ENCODE peak calls at places on chromosomes 7 and 10, in nine cellular contexts. W is CD8-positive, alpha-beta memory T cell; B is neuronal stem cell; C is upper lobe of left lung; E is SJSA1; G is RWPE1; J is upper lobe of right lung; N is brain microvascular endothelial cell; R is right cardiac atrium. I is an unnamed sample.

GRCh38 chr7:40525764-40526163 is 391.0 kb downstream of the SUGCT start:
- DNase-seq in C (no peak), J (no peak), R (no peak), G (no peak), B (no peak), W (no peak), N (no peak), E (no peak), I (no peak)

GRCh38 chr7:98125758-98126157 is 19.1 kb downstream of the LMTK2 start:
- DNase-seq in J (no peak), E (no peak), B (no peak), W (no peak), N (no peak), R (no peak), G (no peak), C (no peak), I (no peak)

GRCh38 chr7:44961844-44962482 is 16.9 kb downstream of the MYO1G start:
- DNase-seq in B (no peak), J (peak; percentile 52), R (peak; percentile 69), W (no peak), C (no peak), E (no peak), N (no peak), G (no peak), I (no peak)

GRCh38 chr7:2634265-2635145 is 2.7 kb downstream of the TTYH3 start:
- DNase-seq in E (no peak), W (no peak), R (peak; percentile 64), G (no peak), J (no peak), N (no peak), C (peak; percentile 72), B (no peak), I (no peak)

GRCh38 chr7:585229-585711 is 65.6 kb upstream of the PDGFA start:
- DNase-seq in C (no peak), E (no peak), G (no peak), W (no peak), B (no peak), N (peak; percentile 77), R (peak; percentile 26), J (no peak), I (no peak)

GRCh38 chr7:16926861-16927260 is 45.1 kb upstream of the AGR3 start:
- DNase-seq in N (no peak), W (no peak), R (no peak), B (no peak), J (no peak), E (no peak), G (no peak), C (no peak), I (no peak)

GRCh38 chr10:101014966-101015581 is 15.5 kb downstream of the LZTS2 start:
- DNase-seq in G (peak; percentile 81), N (peak; percentile 94), C (no peak), W (no peak), J (no peak), R (no peak), E (peak; percentile 57), B (no peak), I (no peak)

GRCh38 chr10:116522803-116523381 is 22.8 kb upstream of the PNLIP start:
- DNase-seq in J (no peak), B (no peak), R (no peak), G (no peak), E (no peak), N (no peak), C (no peak), W (no peak), I (no peak)

GRCh38 chr10:89389254-89389653 is 3.2 kb upstream of the IFIT1 start:
- DNase-seq in J (no peak), C (no peak), R (no peak), N (no peak), G (peak; percentile 45), E (no peak), B (no peak), W (no peak), I (no peak)

GRCh38 chr7:23520582-23520981 is 11.2 kb downstream of the TRA2A start:
- DNase-seq in W (no peak), N (no peak), G (no peak), E (no peak), R (no peak), J (no peak), C (no peak), B (no peak), I (no peak)

GRCh38 chr7:21568762-21569161 is 25.9 kb downstream of the DNAH11 start:
- DNase-seq in W (no peak), G (peak; percentile 27), J (no peak), E (no peak), B (no peak), C (no peak), N (no peak), R (no peak), I (no peak)

GRCh38 chr7:116636997-116637396 is 35.0 kb upstream of the MET start:
- DNase-seq in B (no peak), G (no peak), R (no peak), N (no peak), E (no peak), C (no peak), W (no peak), J (no peak), I (no peak)

GRCh38 chr10:17562572-17562971 is 54.6 kb downstream of the HACD1 start:
- DNase-seq in J (no peak), B (no peak), G (no peak), R (no peak), C (no peak), N (peak; percentile 24), W (no peak), E (no peak), I (no peak)

GRCh38 chr10:20771053-20771452 is 126.1 kb downstream of the NEBL start:
- DNase-seq in G (no peak), R (no peak), C (no peak), E (no peak), N (no peak), J (no peak), B (no peak), W (no peak), I (no peak)

GRCh38 chr7:3710531-3710930 is 409.5 kb downstream of the SDK1 start:
- DNase-seq in W (no peak), N (no peak), C (no peak), E (no peak), G (no peak), B (no peak), J (no peak), R (no peak), I (no peak)

GRCh38 chr7:22578048-22578770 is 78.2 kb upstream of the STEAP1B start:
- DNase-seq in R (no peak), E (no peak), N (peak; percentile 59), C (no peak), B (no peak), W (no peak), J (no peak), G (peak; percentile 41), I (no peak)

GRCh38 chr10:129104266-129105045 is 362.6 kb upstream of the MGMT start:
- DNase-seq in N (peak; percentile 25), R (no peak), E (no peak), J (no peak), B (no peak), G (no peak), C (no peak), W (no peak), I (no peak)

GRCh38 chr10:122999347-122999746 is 9.2 kb downstream of the IKZF5 start:
- DNase-seq in J (no peak), W (no peak), R (no peak), C (no peak), N (no peak), B (no peak), E (peak; percentile 2), G (no peak), I (no peak)

GRCh38 chr10:51724038-51724437 is 24.6 kb upstream of the CSTF2T start:
- DNase-seq in W (no peak), N (no peak), R (no peak), E (no peak), B (no peak), J (no peak), C (no peak), G (no peak), I (no peak)

GRCh38 chr10:51716981-51717380 is 17.6 kb upstream of the CSTF2T start:
- DNase-seq in G (no peak), C (no peak), N (no peak), E (no peak), W (no peak), R (no peak), B (no peak), J (no peak), I (no peak)

GRCh38 chr10:51718804-51719291 is 19.5 kb upstream of the CSTF2T start:
- DNase-seq in E (no peak), W (no peak), B (no peak), J (no peak), N (peak; percentile 28), C (no peak), G (peak; percentile 2), R (no peak), I (no peak)
- H3K27ac ChIP-seq in E (no peak overlapping the region), W (no peak overlapping the region), B (no peak overlapping the region), J (no peak overlapping the region), N (no peak overlapping the region), C (no peak overlapping the region), G (no peak overlapping the region), R (no peak overlapping the region), I (no peak overlapping the region)

DNA sequence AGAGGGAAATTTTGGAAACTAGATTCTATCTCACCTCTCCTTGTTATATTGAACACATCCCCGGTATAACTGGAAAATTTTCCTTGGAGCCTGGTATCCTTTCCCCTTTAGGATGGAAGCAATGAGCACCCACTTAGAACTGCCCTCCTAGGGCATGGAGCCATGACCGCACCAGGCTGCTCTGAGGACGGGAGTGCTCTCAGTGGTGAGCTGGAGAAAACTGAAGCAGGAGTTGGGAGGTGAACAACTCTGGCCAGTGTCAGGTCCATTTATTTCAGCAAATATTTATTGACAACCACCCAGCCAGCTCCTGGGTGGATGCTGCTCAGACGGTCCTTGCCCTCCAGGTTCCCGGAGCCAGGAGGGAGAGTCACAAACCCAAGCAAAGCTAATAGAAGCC is 278.1 kb downstream of the WDR11 start:
- DNase-seq in G (no peak), E (no peak), R (no peak), N (no peak), C (no peak), W (no peak), B (no peak), J (no peak), I (no peak)
- H3K27ac ChIP-seq in G (no peak overlapping the region), E (no peak overlapping the region), R (no peak overlapping the region), N (no peak overlapping the region), C (peak overlapping the region; percentile 63), W (no peak overlapping the region), B (no peak overlapping the region), J (no peak overlapping the region), I (peak overlapping the region; percentile 97)

DNA sequence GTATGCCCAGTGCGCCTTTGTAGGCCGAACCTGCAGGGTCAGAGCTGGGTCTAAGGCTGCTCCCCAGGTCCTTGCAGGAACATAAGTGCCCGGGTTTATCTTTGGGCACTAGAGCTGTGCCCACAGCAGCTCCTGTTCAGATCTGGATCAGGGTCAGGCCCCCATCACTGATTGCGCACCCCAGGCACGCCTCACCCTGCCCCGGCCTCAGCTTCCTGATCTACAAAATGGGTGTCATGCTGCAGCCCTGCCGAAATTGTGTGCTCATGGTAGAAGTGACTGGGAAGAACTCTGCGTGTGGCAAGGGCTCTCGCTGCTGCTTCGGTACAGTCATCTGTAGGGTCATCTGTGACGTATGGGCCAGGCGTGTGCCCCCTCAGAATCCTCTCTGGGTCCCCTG is 100.7 kb downstream of the GRK5 start:
- DNase-seq in N (no peak), W (no peak), C (no peak), J (no peak), E (no peak), R (no peak), B (no peak), G (no peak), I (no peak)
- H3K27ac ChIP-seq in N (no peak overlapping the region), W (no peak overlapping the region), C (no peak overlapping the region), J (no peak overlapping the region), E (no peak overlapping the region), R (no peak overlapping the region), B (peak overlapping the region; percentile 57), G (peak overlapping the region; percentile 7), I (no peak overlapping the region)

GRCh38 chr10:34739915-34740314 is 75.2 kb downstream of the PARD3 start:
- DNase-seq in B (peak; percentile 76), J (peak; percentile 68), W (no peak), N (peak; percentile 75), R (peak; percentile 73), C (peak; percentile 56), G (peak; percentile 25), E (peak; percentile 56), I (no peak)
- H3K27ac ChIP-seq in B (no peak overlapping the region), J (peak overlapping the region; percentile 20), W (no peak overlapping the region), N (peak overlapping the region; percentile 32), R (no peak overlapping the region), C (peak overlapping the region; percentile 52), G (peak overlapping the region; percentile 83), E (no peak overlapping the region), I (no peak overlapping the region)